ENCODE peak calls at places on chromosomes 5 and 9, in eight cellular contexts. A is stomach, O is spleen, F is ovary, X is sigmoid colon, C is endothelial cell of umbilical vein, V is tibial nerve, K is body of pancreas. J is an unnamed sample.

GRCh38 chr5:159777049-159777448 is 139.2 kb upstream of the ADRA1B start:
- DNase-seq in A (no peak), V (no peak), X (no peak), F (no peak), K (no peak), C (no peak), O (no peak), J (no peak)

GRCh38 chr9:89177021-89177400 is 1.6 kb downstream of the SHC3 start:
- DNase-seq in K (no peak), F (no peak), C (peak), X (no peak), O (no peak), V (no peak), A (no peak), J (no peak)

GRCh38 chr9:28120241-28121025 is 547.2 kb upstream of the C9orf72 start:
- DNase-seq in X (no peak), K (no peak), O (no peak), F (no peak), A (no peak), V (no peak), C (peak), J (no peak)

GRCh38 chr5:32182463-32183081 is 8.5 kb upstream of the GOLPH3 start:
- DNase-seq in X (no peak), V (no peak), C (no peak), A (no peak), O (no peak), F (no peak), K (no peak), J (no peak)

GRCh38 chr5:82356808-82357671 is 78.9 kb upstream of the RPS23 start:
- DNase-seq in A (peak), X (peak), F (peak), O (no peak), K (peak), V (peak), C (peak), J (peak)

GRCh38 chr5:114391321-114391720 is 29.5 kb downstream of the KCNN2 start:
- DNase-seq in K (no peak), F (no peak), C (peak), X (no peak), O (no peak), A (no peak), V (no peak), J (no peak)

GRCh38 chr9:69120380-69121154 is 53.5 kb upstream of the TJP2 start:
- DNase-seq in X (no peak), V (no peak), O (no peak), F (peak), C (peak), A (peak), K (peak), J (no peak)

GRCh38 chr5:111584651-111585050 is 72.3 kb upstream of the STARD4 start:
- DNase-seq in F (no peak), C (peak), K (no peak), A (no peak), V (no peak), O (no peak), X (no peak), J (no peak)

GRCh38 chr9:132733133-132733815 is 63.0 kb downstream of the GTF3C4 start:
- DNase-seq in C (no peak), A (no peak), F (no peak), V (peak), X (no peak), O (no peak), K (no peak), J (no peak)

GRCh38 chr9:4114569-4115505 is 185.0 kb downstream of the GLIS3 start:
- DNase-seq in X (no peak), V (no peak), O (no peak), K (no peak), F (no peak), A (no peak), C (no peak), J (no peak)

GRCh38 chr9:76866689-76867088 is 39.2 kb downstream of the PRUNE2 start:
- DNase-seq in V (no peak), X (no peak), O (no peak), C (no peak), F (no peak), A (no peak), K (no peak), J (no peak)

GRCh38 chr9:28255174-28255573 is 681.9 kb upstream of the C9orf72 start:
- DNase-seq in F (no peak), C (no peak), O (no peak), K (no peak), A (no peak), X (no peak), V (no peak), J (no peak)

GRCh38 chr5:110916373-110917049 is 155.0 kb upstream of the TSLP start:
- DNase-seq in O (no peak), K (no peak), X (no peak), C (no peak), A (no peak), V (no peak), F (no peak), J (no peak)

GRCh38 chr9:20271107-20271506 is 351.2 kb downstream of the MLLT3 start:
- DNase-seq in V (no peak), F (no peak), A (no peak), X (no peak), K (no peak), C (no peak), O (no peak), J (no peak)

GRCh38 chr5:157342822-157343402 is 77.0 kb downstream of the CYFIP2 start:
- DNase-seq in F (no peak), C (peak), X (no peak), V (no peak), O (no peak), A (peak), K (peak), J (peak)

GRCh38 chr5:97297063-97297715 is 114.1 kb upstream of the RIOK2 start:
- DNase-seq in K (no peak), X (no peak), O (no peak), C (peak), F (no peak), A (no peak), V (no peak), J (peak)

GRCh38 chr5:42855811-42856210 is 44.1 kb upstream of the SELENOP start:
- DNase-seq in V (no peak), A (no peak), K (no peak), C (no peak), O (no peak), X (no peak), F (no peak), J (no peak)

GRCh38 chr5:148033138-148033537 is 30.6 kb upstream of the SPINK5 start:
- DNase-seq in A (no peak), V (no peak), X (no peak), O (no peak), K (no peak), C (no peak), F (no peak), J (no peak)

GRCh38 chr9:137368431-137369110 is 54.4 kb downstream of the EXD3 start:
- DNase-seq in X (peak), F (peak), C (no peak), K (no peak), O (peak), V (no peak), A (no peak), J (no peak)

GRCh38 chr9:34653610-34654072 is 1.7 kb downstream of the IL11RA start:
- DNase-seq in V (peak), O (no peak), X (peak), F (peak), K (no peak), A (no peak), C (peak), J (peak)

GRCh38 chr9:129479217-129480011 is 141.5 kb downstream of the C9orf50 start:
- DNase-seq in F (no peak), X (no peak), C (no peak), O (no peak), V (no peak), K (no peak), A (peak), J (no peak)

GRCh38 chr5:73490088-73490487 is 8.2 kb upstream of the BTF3 start:
- DNase-seq in X (no peak), F (no peak), O (no peak), C (no peak), K (no peak), V (no peak), A (no peak), J (no peak)

GRCh38 chr9:92669890-92670708 is at the start of gene IPPK:
- DNase-seq in K (peak), A (peak), X (peak), O (peak), C (peak), V (peak), F (peak), J (peak)
- TF ChIP-seq POLR2A in K (peak), A (peak), X (peak), O (peak), C (peak), V (peak), F (peak), J (no peak)

GRCh38 chr5:170591055-170591454 is 87.2 kb downstream of the KCNIP1 start:
- DNase-seq in C (no peak), F (no peak), K (no peak), O (no peak), A (no peak), X (peak), V (no peak), J (no peak)

GRCh38 chr5:170597876-170598275 is 94.1 kb downstream of the KCNIP1 start:
- DNase-seq in F (no peak), C (peak), A (no peak), V (peak), X (peak), K (no peak), O (no peak), J (peak)

GRCh38 chr5:170597109-170597741 is 93.4 kb downstream of the KCNIP1 start:
- DNase-seq in O (no peak), X (peak), V (peak), F (no peak), C (no peak), K (no peak), A (no peak), J (peak)

GRCh38 chr5:170601608-170602007 is 97.8 kb downstream of the KCNIP1 start:
- DNase-seq in O (no peak), C (no peak), A (no peak), X (peak), F (no peak), V (no peak), K (no peak), J (no peak)

GRCh38 chr5:170596482-170596881 is 92.7 kb downstream of the KCNIP1 start:
- DNase-seq in V (no peak), O (no peak), K (no peak), F (no peak), A (no peak), X (peak), C (no peak), J (no peak)
- H3K27ac ChIP-seq in V (no peak), O (no peak), K (no peak), F (no peak), A (no peak), X (no peak), C (no peak), J (no peak)

DNA sequence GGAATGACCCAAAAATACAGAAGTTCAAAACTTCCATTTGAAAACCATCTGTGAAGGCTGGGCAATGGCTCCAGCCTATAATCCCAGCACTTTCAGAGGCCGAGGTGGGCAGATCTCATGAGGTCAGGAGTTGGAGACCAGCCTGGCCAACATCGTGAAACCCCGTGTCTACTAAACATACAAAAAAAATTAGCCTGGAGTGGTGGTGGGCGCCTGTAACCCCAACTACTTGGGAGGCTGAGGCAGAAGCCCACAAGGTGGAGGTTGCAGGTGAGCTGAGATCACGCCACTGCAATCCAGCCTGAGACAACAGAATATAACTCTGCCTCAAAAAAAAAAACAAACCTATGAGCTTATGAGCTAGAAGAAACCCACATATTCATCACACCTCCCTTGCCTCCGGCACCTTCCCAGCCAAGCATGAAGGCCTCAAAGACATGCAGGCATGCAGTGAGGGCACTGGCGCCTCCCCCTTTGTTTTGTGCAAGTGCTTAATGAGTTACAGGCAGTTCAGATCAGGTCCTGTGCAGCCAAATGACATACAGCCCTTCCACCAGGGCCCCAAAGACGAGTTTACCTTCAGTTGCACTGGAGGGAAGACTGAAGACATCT is 9.9 kb downstream of the HNRNPH1 start:
- DNase-seq in K (no peak), X (peak), F (no peak), V (no peak), C (no peak), O (peak), A (no peak), J (no peak)
- TF ChIP-seq POLR2A in K (no peak), X (no peak), F (no peak), V (no peak), C (no peak), O (no peak), A (no peak), J (no peak)

GRCh38 chr5:120942551-120942950 is 478.5 kb downstream of the PRR16 start:
- DNase-seq in F (no peak), K (no peak), X (no peak), C (no peak), O (no peak), V (no peak), A (no peak), J (no peak)
- H3K27ac ChIP-seq in F (no peak), K (no peak), X (no peak), C (no peak), O (no peak), V (no peak), A (no peak), J (no peak)

GRCh38 chr5:76808142-76808691 is 10.6 kb upstream of the F2RL1 start:
- DNase-seq in F (no peak), V (no peak), O (peak), A (no peak), C (no peak), K (no peak), X (no peak), J (no peak)
- TF ChIP-seq POLR2A in F (no peak), V (no peak), O (no peak), A (no peak), C (no peak), K (no peak), X (no peak), J (no peak)